ENCODE peak calls at places on chromosomes 13 and 19, in seven cellular contexts. K is CD8-positive, alpha-beta memory T cell; X is psoas muscle; V is aorta; D is K562; C is right cardiac atrium; L is upper lobe of left lung. P is an unnamed sample.

GRCh38 chr13:38167164-38167822 is 182.4 kb upstream of the UFM1 start:
- DNase-seq in X (no peak), V (no peak), D (no peak), L (no peak), K (no peak), C (no peak), P (no peak)

GRCh38 chr19:33376931-33377557 is 3.5 kb downstream of the CEBPG start:
- DNase-seq in V (no peak), L (no peak), K (no peak), D (no peak), X (no peak), C (no peak), P (no peak)

GRCh38 chr13:90787007-90787406 is 560.5 kb upstream of the MIR17HG start:
- DNase-seq in C (no peak), D (no peak), K (no peak), L (no peak), V (no peak), X (no peak), P (no peak)

GRCh38 chr19:48587387-48587786 is 19.2 kb upstream of the SPACA4 start:
- DNase-seq in L (no peak), X (no peak), C (no peak), D (no peak), V (no peak), K (no peak), P (no peak)

GRCh38 chr19:31054430-31054829 is 294.8 kb downstream of the TSHZ3 start:
- DNase-seq in L (no peak), D (no peak), V (peak), X (no peak), C (no peak), K (no peak), P (no peak)

GRCh38 chr19:34598217-34599155 is 78.5 kb downstream of the SCGB2B2 start:
- DNase-seq in L (no peak), D (no peak), V (no peak), C (no peak), K (no peak), X (no peak), P (peak)

GRCh38 chr13:39516140-39516539 is 86.9 kb downstream of the LHFPL6 start:
- DNase-seq in K (no peak), V (no peak), X (no peak), D (no peak), C (peak), L (no peak), P (no peak)

GRCh38 chr19:21698215-21698614 is 69.2 kb downstream of the ZNF100 start:
- DNase-seq in D (peak), V (no peak), L (no peak), K (no peak), C (no peak), X (no peak), P (no peak)

GRCh38 chr13:39803851-39804250 is 148.4 kb downstream of the COG6 start:
- DNase-seq in V (no peak), C (no peak), X (no peak), L (no peak), K (no peak), D (no peak), P (no peak)

GRCh38 chr13:46622918-46623256 is 69.9 kb downstream of the LRCH1 start:
- DNase-seq in V (peak), C (peak), X (peak), D (no peak), K (no peak), L (no peak), P (no peak)

GRCh38 chr19:3990815-3991117 is 5.5 kb upstream of the EEF2 start:
- DNase-seq in K (no peak), L (no peak), D (no peak), C (no peak), X (no peak), V (no peak), P (no peak)

GRCh38 chr13:37534181-37534580 is 64.4 kb downstream of the POSTN start:
- DNase-seq in K (no peak), L (no peak), D (no peak), V (no peak), X (no peak), C (no peak), P (no peak)

GRCh38 chr13:75550159-75550567 is 572 bp downstream of the UCHL3 start:
- DNase-seq in X (no peak), V (peak), D (peak), C (peak), L (no peak), K (no peak), P (no peak)

GRCh38 chr19:56347163-56347778 is 32.6 kb upstream of the ZSCAN5A start:
- DNase-seq in X (no peak), V (no peak), C (no peak), K (no peak), D (no peak), L (no peak), P (no peak)

GRCh38 chr19:3931041-3931440 is 1.8 kb upstream of the NMRK2 start:
- DNase-seq in C (peak), X (peak), L (no peak), V (no peak), K (no peak), D (no peak), P (no peak)

GRCh38 chr13:40682449-40683240 is 16.2 kb upstream of the FOXO1 start:
- DNase-seq in L (no peak), K (no peak), V (no peak), X (no peak), D (no peak), C (no peak), P (no peak)

GRCh38 chr13:50921706-50922105 is 12.1 kb downstream of the RNASEH2B start:
- DNase-seq in L (no peak), C (no peak), X (no peak), V (no peak), K (no peak), D (no peak), P (no peak)

GRCh38 chr19:34351382-34351802 is 13.6 kb upstream of the GPI start:
- DNase-seq in C (no peak), K (no peak), D (no peak), L (no peak), X (no peak), V (no peak), P (no peak)

GRCh38 chr13:45108716-45109706 is 11.3 kb upstream of the GTF2F2 start:
- DNase-seq in X (peak), D (no peak), L (no peak), C (no peak), K (no peak), V (no peak), P (no peak)

GRCh38 chr19:6736169-6736916 is 1.0 kb downstream of the GPR108 start:
- DNase-seq in V (peak), K (peak), D (no peak), X (peak), C (peak), L (peak), P (peak)

GRCh38 chr13:41562083-41562482 is 104.7 kb downstream of the RGCC start:
- DNase-seq in K (no peak), X (peak), V (no peak), D (no peak), C (peak), L (no peak), P (no peak)

GRCh38 chr13:109096101-109096500 is 466.7 kb downstream of the MYO16 start:
- DNase-seq in V (no peak), D (no peak), K (no peak), L (no peak), X (no peak), C (no peak), P (no peak)

GRCh38 chr13:77040076-77040475 is 13.1 kb upstream of the FBXL3 start:
- DNase-seq in C (no peak), X (no peak), V (no peak), K (no peak), L (no peak), D (no peak), P (no peak)

GRCh38 chr13:113428871-113429607 is 24.2 kb downstream of the ADPRHL1 start:
- DNase-seq in L (no peak), K (no peak), V (no peak), C (no peak), D (no peak), X (no peak), P (no peak)

DNA sequence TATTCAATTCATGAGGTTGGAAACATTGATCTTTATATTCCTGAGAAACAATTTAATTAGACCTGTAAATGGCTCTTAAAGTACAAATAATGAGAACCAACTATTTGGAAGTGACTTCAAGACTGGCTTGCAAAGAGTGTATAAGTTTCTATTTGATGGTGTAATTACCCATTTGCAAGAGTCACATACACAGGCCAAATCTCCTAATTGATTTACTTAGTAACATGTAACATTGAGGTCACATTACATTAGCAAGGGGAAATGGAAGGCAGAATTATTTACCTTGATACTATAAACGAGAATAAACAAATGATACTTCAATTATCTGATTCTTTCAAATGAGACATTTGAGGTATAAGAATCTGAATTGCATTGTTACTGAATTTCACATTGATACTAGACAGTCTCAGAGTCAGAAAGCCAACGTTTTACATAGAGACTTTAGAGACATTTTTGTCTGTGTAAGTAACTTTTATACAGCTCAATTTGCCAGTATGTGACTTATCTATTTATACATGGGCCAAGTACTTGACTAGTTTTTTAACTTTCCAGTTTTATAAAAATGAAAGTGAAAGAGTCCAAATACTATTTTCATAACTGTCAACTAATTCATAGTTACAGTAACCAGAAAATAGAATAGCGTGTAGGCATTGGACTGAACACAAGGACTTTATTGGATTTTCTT is 95.6 kb upstream of the RFC3 start:
- DNase-seq in X (no peak), V (no peak), C (no peak), L (no peak), K (no peak), D (no peak), P (no peak)
- H3K27ac ChIP-seq in X (peak), V (peak), C (no peak), L (peak), K (no peak), D (no peak), P (no peak)

DNA sequence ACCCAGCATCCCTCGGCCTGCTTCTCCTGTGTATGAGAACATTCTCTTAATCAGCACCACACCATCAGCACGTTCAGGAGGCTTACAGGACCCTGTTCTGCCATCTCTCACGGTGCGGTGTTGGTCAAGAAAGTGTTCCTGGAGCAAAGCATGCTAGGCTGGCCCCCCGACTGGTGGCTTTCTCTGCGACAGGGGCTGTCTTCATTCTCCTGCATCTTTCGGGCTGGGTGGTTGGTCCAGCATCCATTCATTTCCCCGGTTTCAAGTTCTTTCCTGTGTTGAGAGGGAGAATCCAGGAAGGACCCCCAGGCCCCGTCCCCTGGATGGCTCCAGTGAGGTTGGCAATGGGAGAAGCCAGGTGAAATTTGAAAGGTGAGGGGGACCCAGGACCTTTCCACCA is 55.8 kb downstream of the C1QTNF9 start:
- DNase-seq in X (no peak), L (no peak), D (no peak), K (no peak), V (no peak), C (no peak), P (no peak)
- H3K4me3 ChIP-seq in X (no peak), L (no peak), D (no peak), K (no peak), V (no peak), C (no peak), P (no peak)

DNA sequence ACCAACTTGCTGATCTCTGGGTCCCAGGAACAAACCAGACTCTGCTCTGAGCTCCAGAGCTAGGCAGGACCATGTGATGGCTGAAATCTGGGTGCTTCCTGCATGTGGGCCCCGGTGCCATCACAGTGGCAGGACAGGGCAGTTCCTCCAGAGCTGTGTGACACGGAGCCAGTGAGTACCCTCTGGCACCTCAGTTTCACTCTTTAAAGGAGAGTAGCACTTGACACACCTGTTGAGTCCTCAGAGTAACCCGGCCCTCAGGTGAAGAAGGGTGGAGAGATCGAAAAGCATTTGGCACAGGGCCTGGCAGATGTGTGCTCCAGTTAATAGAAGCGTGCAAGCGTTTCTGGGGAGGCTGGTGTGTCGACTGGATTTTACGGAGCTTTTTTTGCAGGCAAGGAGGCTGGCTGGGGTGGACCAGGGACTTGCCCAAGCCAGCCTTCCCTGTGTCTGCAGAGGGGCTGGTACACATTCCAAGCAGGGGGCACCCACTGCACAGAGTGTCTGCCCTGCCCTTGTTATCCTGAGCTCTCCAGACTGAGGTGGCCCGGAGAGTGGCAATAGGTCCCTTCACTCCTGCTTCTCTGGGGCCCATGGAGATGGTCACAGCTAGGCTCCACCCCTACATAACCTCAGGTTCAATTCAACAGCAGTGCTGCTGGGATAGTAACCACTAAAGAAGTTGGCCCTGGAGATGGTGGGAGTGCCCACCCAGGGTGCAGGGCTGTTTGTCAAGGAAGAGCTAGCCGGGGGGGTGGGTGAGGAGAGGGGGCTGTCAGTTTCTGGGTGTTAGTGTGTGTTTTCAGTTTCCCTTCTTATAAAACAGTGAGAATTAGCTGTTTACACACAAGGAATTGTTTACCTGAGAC is 8.3 kb downstream of the RPS19 start:
- DNase-seq in K (no peak), X (no peak), V (no peak), D (no peak), C (no peak), L (peak), P (peak)
- H3K27ac ChIP-seq in K (no peak), X (no peak), V (no peak), D (peak), C (no peak), L (peak), P (no peak)

GRCh38 chr19:19201697-19202630 is 1.2 kb downstream of the NR2C2AP start:
- DNase-seq in D (no peak), C (no peak), V (no peak), L (no peak), X (no peak), K (no peak), P (no peak)
- H3K4me3 ChIP-seq in D (peak), C (no peak), V (no peak), L (peak), X (peak), K (peak), P (peak)

DNA sequence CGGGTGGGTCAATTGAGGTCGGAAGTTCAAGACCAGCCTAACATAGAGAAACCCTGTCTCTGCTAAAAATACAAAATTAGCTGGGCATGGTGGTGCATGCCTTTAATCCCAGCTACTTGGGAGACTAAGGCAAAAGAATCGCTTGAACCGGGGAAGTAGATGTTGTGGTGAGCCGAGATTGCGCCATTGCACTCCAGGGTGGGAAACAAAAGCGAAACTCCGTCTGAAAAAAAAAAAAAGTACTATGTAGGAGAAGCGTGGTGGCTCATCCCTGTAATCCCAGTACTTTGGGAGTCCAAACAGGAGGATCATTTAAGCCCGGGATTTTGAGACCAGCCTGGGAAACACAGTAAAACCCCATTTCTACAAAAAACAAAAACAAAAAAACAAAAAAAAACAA is 22.7 kb upstream of the ERVV-1 start:
- DNase-seq in L (no peak), C (no peak), V (no peak), X (no peak), D (no peak), K (no peak), P (no peak)
- H3K27ac ChIP-seq in L (no peak), C (no peak), V (no peak), X (no peak), D (no peak), K (no peak), P (no peak)

GRCh38 chr13:71018544-71018943 is 848.5 kb downstream of the DACH1 start:
- DNase-seq in K (no peak), C (no peak), L (no peak), D (no peak), X (no peak), V (no peak), P (no peak)

GRCh38 chr13:71015516-71015915 is 851.5 kb downstream of the DACH1 start:
- DNase-seq in C (no peak), D (no peak), V (no peak), X (no peak), K (no peak), L (no peak), P (no peak)

GRCh38 chr13:71017607-71018006 is 849.4 kb downstream of the DACH1 start:
- DNase-seq in K (no peak), X (no peak), V (no peak), C (no peak), D (no peak), L (no peak), P (no peak)

GRCh38 chr13:71015021-71015420 is 852.0 kb downstream of the DACH1 start:
- DNase-seq in V (no peak), C (no peak), K (no peak), X (no peak), D (no peak), L (no peak), P (no peak)
- H3K4me3 ChIP-seq in V (no peak), C (no peak), K (no peak), X (no peak), D (no peak), L (no peak), P (no peak)

GRCh38 chr13:33796095-33796494 is 21.9 kb upstream of the RFC3 start:
- DNase-seq in C (no peak), D (no peak), V (no peak), K (no peak), X (no peak), L (no peak), P (no peak)

GRCh38 chr13:33800646-33801186 is 17.2 kb upstream of the RFC3 start:
- DNase-seq in D (no peak), V (no peak), L (no peak), X (no peak), C (no peak), K (no peak), P (no peak)

GRCh38 chr13:33799950-33800592 is 17.9 kb upstream of the RFC3 start:
- DNase-seq in C (no peak), D (no peak), K (no peak), X (no peak), V (no peak), L (no peak), P (no peak)

GRCh38 chr13:33797622-33798021 is 20.3 kb upstream of the RFC3 start:
- DNase-seq in D (no peak), X (no peak), L (no peak), C (no peak), V (no peak), K (no peak), P (no peak)

GRCh38 chr13:33798023-33798422 is 19.9 kb upstream of the RFC3 start:
- DNase-seq in K (no peak), L (no peak), X (no peak), C (no peak), D (no peak), V (no peak), P (no peak)
- H3K27ac ChIP-seq in K (no peak), L (no peak), X (peak), C (no peak), D (no peak), V (no peak), P (no peak)

DNA sequence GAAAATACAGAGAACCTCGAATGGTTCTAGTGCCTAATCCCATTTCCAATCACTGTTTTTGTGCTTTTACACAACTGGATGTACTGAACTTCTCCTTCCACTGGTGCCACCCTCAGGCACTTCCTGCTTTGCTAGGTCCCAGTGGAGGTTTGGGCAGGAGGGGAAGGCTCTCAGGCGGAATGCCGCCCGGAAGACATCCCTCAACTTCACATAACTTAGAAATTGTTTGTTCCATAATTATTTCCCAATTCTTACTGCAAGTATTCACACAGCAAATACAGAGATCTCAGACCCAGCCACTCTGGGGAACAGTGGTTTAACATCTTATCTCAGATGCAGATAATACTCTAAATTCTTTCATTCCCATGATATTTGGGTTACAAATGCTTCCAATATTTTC is 195.7 kb upstream of the IPO5 start:
- DNase-seq in X (peak), K (no peak), C (peak), D (no peak), L (no peak), V (peak), P (peak)
- H3K4me3 ChIP-seq in X (no peak), K (no peak), C (no peak), D (no peak), L (no peak), V (no peak), P (no peak)

GRCh38 chr19:19459707-19460251 is 54.3 kb downstream of the GATAD2A start:
- DNase-seq in D (no peak), C (peak), L (peak), X (peak), V (peak), K (peak), P (peak)

GRCh38 chr19:19459099-19459498 is 53.6 kb downstream of the GATAD2A start:
- DNase-seq in L (no peak), C (no peak), V (no peak), K (no peak), D (no peak), X (no peak), P (no peak)

GRCh38 chr19:19460258-19460731 is 54.8 kb downstream of the GATAD2A start:
- DNase-seq in D (no peak), V (no peak), C (no peak), K (peak), L (no peak), X (no peak), P (peak)

GRCh38 chr19:19458110-19458816 is 52.8 kb downstream of the GATAD2A start:
- DNase-seq in L (no peak), X (no peak), D (no peak), K (peak), C (no peak), V (peak), P (peak)

DNA sequence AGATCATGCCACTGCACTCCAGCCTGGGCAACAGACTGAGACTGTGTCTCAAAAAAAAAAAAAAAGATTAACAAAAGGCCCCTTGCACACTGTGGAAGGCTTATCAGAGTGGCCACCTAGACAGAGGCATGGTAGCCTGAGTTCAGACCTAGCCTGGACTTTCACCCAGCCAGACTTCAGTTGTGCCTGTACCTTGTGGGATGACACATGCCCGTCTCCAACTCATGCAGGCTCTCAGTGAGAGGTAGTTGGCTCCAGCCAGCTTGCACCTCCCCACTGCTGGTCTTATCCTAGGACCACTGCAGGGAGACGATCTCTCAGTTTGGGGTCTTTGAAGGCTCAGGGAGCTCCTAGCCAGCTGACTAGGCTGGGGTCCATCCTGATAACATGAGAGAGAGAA is 52.2 kb downstream of the GATAD2A start:
- DNase-seq in D (no peak), C (no peak), K (no peak), L (no peak), X (no peak), V (peak), P (peak)
- H3K27ac ChIP-seq in D (peak), C (no peak), K (no peak), L (peak), X (peak), V (no peak), P (no peak)